ENCODE peak calls at places on chromosomes 5 and 9, in eight cellular contexts. S is colonic mucosa, Z is A549, K is GM23338, C is HepG2, I is IMR-90, U is fibroblast of lung, D is right atrium auricular region. Y is an unnamed sample. For H3K4me1, the result is how much of the 10 kb centered on the place peaks cover.

GRCh38 chr5:170632985-170633234 is 129.1 kb downstream of the KCNIP1 start:
- DNase-seq in Z (no peak), D (no peak), U (no peak), S (peak), K (peak), I (no peak), C (no peak), Y (no peak)

GRCh38 chr9:105912868-105913516 is 218.7 kb downstream of the TMEM38B start:
- DNase-seq in I (no peak), U (no peak), Z (peak), K (no peak), D (no peak), C (no peak), S (no peak), Y (no peak)

GRCh38 chr9:17322882-17323864 is 188.3 kb downstream of the CNTLN start:
- DNase-seq in C (no peak), Z (no peak), K (no peak), U (no peak), D (no peak), S (no peak), I (no peak), Y (no peak)

GRCh38 chr5:17401509-17402290 is 96.3 kb upstream of the TAF11L2 start:
- DNase-seq in D (no peak), S (no peak), C (no peak), I (no peak), K (peak), U (no peak), Z (peak), Y (no peak)

GRCh38 chr5:113053614-113054013 is 77.0 kb downstream of the DCP2 start:
- DNase-seq in Z (no peak), S (no peak), D (no peak), K (no peak), U (peak), I (peak), C (no peak), Y (no peak)

GRCh38 chr9:4837768-4838546 is 45.2 kb downstream of the RCL1 start:
- DNase-seq in C (peak), I (peak), Z (no peak), K (no peak), S (no peak), D (no peak), U (peak), Y (no peak)

GRCh38 chr5:181224390-181225234 is 1.5 kb downstream of the TRIM41 start:
- DNase-seq in I (no peak), K (no peak), C (no peak), D (no peak), U (no peak), S (no peak), Z (no peak), Y (no peak)

GRCh38 chr5:126675338-126675737 is 74.6 kb downstream of the PHAX start:
- DNase-seq in Z (no peak), I (no peak), S (no peak), C (no peak), U (no peak), K (no peak), D (no peak), Y (no peak)

GRCh38 chr9:86135374-86135773 is 36.0 kb upstream of the GOLM1 start:
- DNase-seq in S (no peak), I (no peak), D (no peak), K (no peak), Z (no peak), C (no peak), U (no peak), Y (no peak)

GRCh38 chr9:17082343-17082742 is 52.5 kb upstream of the CNTLN start:
- DNase-seq in S (no peak), U (peak), I (peak), Z (peak), D (no peak), C (no peak), K (peak), Y (no peak)

GRCh38 chr5:179895861-179896260 is 11.8 kb downstream of the TBC1D9B start:
- DNase-seq in Z (no peak), D (no peak), S (no peak), I (no peak), K (no peak), C (no peak), U (no peak), Y (no peak)

GRCh38 chr5:82259172-82259800 is 18.9 kb downstream of the RPS23 start:
- DNase-seq in K (peak), U (peak), I (peak), S (no peak), D (no peak), Z (peak), C (no peak), Y (no peak)

GRCh38 chr9:81719972-81720371 is 30.6 kb upstream of the TLE1 start:
- DNase-seq in C (peak), U (no peak), S (no peak), Z (no peak), I (no peak), D (no peak), K (no peak), Y (no peak)

GRCh38 chr9:14323083-14323968 is 9.4 kb upstream of the NFIB start:
- DNase-seq in I (no peak), S (no peak), Z (no peak), U (peak), D (no peak), K (no peak), C (no peak), Y (no peak)

GRCh38 chr5:158487156-158487555 is 612.6 kb downstream of the EBF1 start:
- DNase-seq in C (no peak), S (no peak), K (no peak), D (no peak), Z (no peak), I (no peak), U (no peak), Y (no peak)

GRCh38 chr9:5949103-5949699 is 58.5 kb downstream of the MLANA start:
- DNase-seq in K (no peak), I (peak), U (peak), Z (peak), D (no peak), C (no peak), S (no peak), Y (no peak)

GRCh38 chr5:93925321-93925720 is 183.9 kb upstream of the POU5F2 start:
- DNase-seq in S (no peak), Z (peak), D (no peak), C (no peak), U (no peak), K (no peak), I (no peak), Y (no peak)

GRCh38 chr5:53333160-53333559 is 147.3 kb upstream of the FST start:
- DNase-seq in D (no peak), Z (no peak), I (peak), S (no peak), C (no peak), U (peak), K (no peak), Y (no peak)

GRCh38 chr9:103904242-103904641 is 189.9 kb upstream of the SMC2 start:
- DNase-seq in I (no peak), K (no peak), S (no peak), C (no peak), Z (no peak), D (no peak), U (no peak), Y (no peak)

GRCh38 chr5:17282283-17283120 is 65.1 kb downstream of the BASP1 start:
- DNase-seq in D (no peak), S (no peak), U (no peak), C (no peak), I (no peak), Z (no peak), K (no peak), Y (no peak)

GRCh38 chr5:74017786-74018211 is 391.8 kb downstream of the ARHGEF28 start:
- DNase-seq in S (no peak), D (no peak), K (no peak), I (peak), C (no peak), U (peak), Z (peak), Y (peak)

GRCh38 chr9:86353591-86354047 is 591 bp downstream of the TUT7 start:
- DNase-seq in U (peak), C (peak), D (no peak), S (peak), K (peak), Z (no peak), I (no peak), Y (peak)

GRCh38 chr5:33238826-33239670 is 201.7 kb upstream of the TARS1 start:
- DNase-seq in C (no peak), S (no peak), D (no peak), I (no peak), K (no peak), Z (no peak), U (no peak), Y (no peak)

GRCh38 chr9:111095423-111095822 is 57.2 kb upstream of the LPAR1 start:
- DNase-seq in U (peak), K (peak), D (no peak), C (no peak), S (no peak), I (peak), Z (no peak), Y (no peak)

GRCh38 chr5:40904205-40904993 is 4.9 kb upstream of the C7 start:
- DNase-seq in U (peak), S (peak), K (peak), Z (peak), C (peak), D (peak), I (peak), Y (peak)

GRCh38 chr9:136053757-136054142 is 41.3 kb downstream of the NACC2 start:
- DNase-seq in Z (no peak), K (no peak), U (no peak), D (no peak), S (no peak), C (no peak), I (no peak), Y (no peak)

GRCh38 chr9:98983295-98984268 is 39.9 kb downstream of the COL15A1 start:
- DNase-seq in I (peak), S (no peak), C (no peak), D (no peak), Z (no peak), K (no peak), U (peak), Y (no peak)

GRCh38 chr9:93582550-93582949 is 6.2 kb downstream of the PHF2 start:
- DNase-seq in U (no peak), C (no peak), D (no peak), S (no peak), Z (no peak), K (no peak), I (no peak), Y (no peak)

GRCh38 chr9:72476617-72477375 is 44.6 kb upstream of the TMC1 start:
- DNase-seq in Z (peak), U (peak), K (peak), C (peak), I (peak), D (no peak), S (peak), Y (peak)

GRCh38 chr9:87711857-87712800 is 13.8 kb upstream of the CTSL start:
- DNase-seq in I (peak), C (peak), U (peak), K (peak), D (peak), Z (peak), S (no peak), Y (peak)

GRCh38 chr5:36238896-36239295 is 2.8 kb downstream of the NADK2 start:
- DNase-seq in I (no peak), K (no peak), U (no peak), D (no peak), S (no peak), C (no peak), Z (no peak), Y (no peak)
- H3K4me3 ChIP-seq in I (no peak), K (no peak), U (no peak), D (no peak), S (no peak), C (peak), Z (no peak), Y (no peak)

GRCh38 chr5:177370488-177371119 is 12.9 kb downstream of the RGS14 start:
- DNase-seq in S (peak), C (peak), Z (peak), U (peak), D (peak), K (peak), I (peak), Y (peak)

GRCh38 chr5:177371705-177372533 is 12.3 kb upstream of the SLC34A1 start:
- DNase-seq in D (no peak), S (no peak), C (no peak), K (no peak), I (no peak), U (no peak), Z (no peak), Y (no peak)

GRCh38 chr5:177372534-177372896 is 11.7 kb upstream of the SLC34A1 start:
- DNase-seq in I (no peak), C (no peak), Z (no peak), U (no peak), S (no peak), D (no peak), K (no peak), Y (no peak)

GRCh38 chr5:177369913-177370487 is 12.3 kb downstream of the RGS14 start:
- DNase-seq in I (no peak), K (no peak), D (no peak), S (no peak), C (no peak), U (no peak), Z (no peak), Y (no peak)

DNA sequence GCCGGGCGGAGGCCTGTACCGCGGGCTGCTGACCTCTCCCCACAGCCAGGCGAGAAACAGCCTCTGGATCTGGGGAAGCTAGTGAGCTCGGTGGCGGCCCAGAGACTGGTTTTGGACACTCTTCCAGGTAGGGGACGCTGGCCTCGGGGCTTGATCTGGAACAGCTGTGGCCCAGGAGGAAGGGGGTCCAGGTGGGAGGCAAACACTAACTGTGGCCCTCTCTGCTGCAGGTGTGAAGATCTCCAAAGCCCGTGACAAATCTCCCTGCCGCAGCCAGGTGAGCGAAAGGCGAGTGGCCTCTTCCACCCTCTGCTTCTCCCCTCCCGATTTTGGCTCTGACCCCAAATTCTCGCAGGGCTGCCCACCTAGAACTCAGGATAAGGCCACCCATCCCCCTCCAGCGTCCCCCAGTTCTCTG is 13.1 kb upstream of the SLC34A1 start:
- DNase-seq in S (no peak), C (no peak), Z (no peak), K (no peak), D (no peak), U (no peak), I (no peak), Y (no peak)
- H3K4me1 ChIP-seq in S (under half), C (half or more), Z (under half), K (under half), D (under half), U (under half), I (under half), Y (under half)

DNA sequence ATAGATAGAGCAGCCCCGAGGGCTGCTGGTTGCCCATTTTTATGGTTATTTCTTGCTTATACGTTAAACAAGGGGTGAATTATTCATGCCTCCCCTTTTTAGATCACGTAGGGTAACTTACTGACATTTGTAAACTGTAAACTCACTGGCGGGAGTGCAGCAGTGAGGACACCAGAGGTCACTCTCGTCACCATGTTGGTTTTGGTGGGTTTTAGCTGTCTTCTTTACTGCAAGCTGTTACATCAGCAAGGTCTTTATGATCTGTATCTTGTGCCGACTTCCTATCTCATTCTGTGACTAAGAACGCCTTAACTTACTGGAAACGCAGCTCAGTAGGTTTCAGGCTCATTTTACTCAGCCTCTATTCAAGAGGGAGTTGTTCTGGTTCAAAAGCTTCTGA is 155.0 kb upstream of the PRDM9 start:
- DNase-seq in K (peak), D (no peak), Z (peak), S (no peak), I (no peak), C (peak), U (peak), Y (no peak)
- TF ChIP-seq CTCF in K (peak), D (peak), Z (peak), S (no peak), I (no peak), C (no peak), U (no peak), Y (no peak)

GRCh38 chr9:131706608-131706970 is 33.3 kb downstream of the RAPGEF1 start:
- DNase-seq in U (no peak), D (no peak), C (peak), Z (no peak), K (no peak), S (peak), I (no peak), Y (no peak)
- H3K4me3 ChIP-seq in U (no peak), D (no peak), C (peak), Z (no peak), K (no peak), S (no peak), I (no peak), Y (no peak)

GRCh38 chr9:34123682-34124081 is 2.8 kb downstream of the DCAF12 start:
- DNase-seq in K (no peak), D (peak), U (no peak), I (no peak), Z (no peak), S (peak), C (no peak), Y (no peak)

GRCh38 chr9:34124923-34125322 is 1.6 kb downstream of the DCAF12 start:
- DNase-seq in I (no peak), S (peak), D (no peak), C (no peak), U (peak), K (peak), Z (no peak), Y (no peak)

GRCh38 chr9:34124103-34124502 is 2.4 kb downstream of the DCAF12 start:
- DNase-seq in K (no peak), C (no peak), D (no peak), I (no peak), S (no peak), Z (no peak), U (no peak), Y (no peak)

GRCh38 chr9:34121996-34122395 is 4.5 kb downstream of the DCAF12 start:
- DNase-seq in Z (no peak), C (no peak), I (no peak), S (no peak), K (no peak), U (peak), D (no peak), Y (no peak)

DNA sequence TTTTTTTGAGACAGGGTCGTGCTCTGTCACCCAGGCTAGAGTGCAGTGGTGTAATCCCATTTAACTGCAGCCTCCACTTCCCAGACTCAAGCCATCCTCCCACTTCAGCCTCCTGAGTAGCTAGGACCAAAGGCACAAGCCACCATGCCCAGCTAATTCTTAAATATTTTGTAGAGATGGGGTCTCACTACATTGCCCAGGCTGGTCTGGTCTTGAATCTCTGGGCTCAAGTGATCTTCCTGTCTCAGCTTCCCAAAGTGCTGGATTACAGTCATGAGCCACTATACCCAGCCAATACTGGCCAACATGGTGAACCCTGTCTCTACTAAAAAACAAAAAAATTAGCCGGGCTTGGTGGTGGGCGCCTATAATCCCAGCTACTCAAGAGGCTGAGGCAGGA is 6.8 kb downstream of the DCAF12 start:
- DNase-seq in I (no peak), K (no peak), C (no peak), U (no peak), D (no peak), S (no peak), Z (no peak), Y (no peak)
- H3K4me1 ChIP-seq in I (under half), K (under half), C (under half), U (under half), D (under half), S (under half), Z (under half), Y (under half)

DNA sequence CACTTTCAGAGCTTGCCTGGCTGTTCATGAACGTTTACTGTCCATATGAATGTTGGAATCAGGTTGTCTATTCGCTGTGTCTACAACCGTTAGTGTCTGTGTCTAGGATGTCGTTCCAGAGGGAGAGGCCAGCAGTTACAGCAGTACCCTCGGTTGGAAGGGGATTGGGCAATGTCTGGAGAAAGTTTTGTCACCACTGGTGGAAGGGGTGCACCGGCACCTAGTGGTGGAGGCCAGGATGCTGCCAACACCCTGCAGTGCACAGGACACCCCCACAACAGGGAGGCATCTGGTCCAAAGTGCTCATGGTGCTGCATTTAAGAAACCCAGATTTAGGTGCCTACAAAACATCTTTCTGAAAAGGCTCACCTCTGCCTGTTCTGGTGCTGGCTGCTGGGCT is 220.7 kb downstream of the FANCC start:
- DNase-seq in C (peak), K (no peak), D (no peak), U (no peak), Z (no peak), I (no peak), S (no peak), Y (no peak)
- TF ChIP-seq CTCF in C (peak), K (no peak), D (no peak), U (no peak), Z (no peak), I (peak), S (no peak), Y (no peak)

GRCh38 chr9:124345063-124345462 is 70.2 kb downstream of the PSMB7 start:
- DNase-seq in I (no peak), S (no peak), D (no peak), U (no peak), K (no peak), C (no peak), Z (no peak), Y (no peak)

GRCh38 chr9:124342946-124343485 is 72.2 kb downstream of the PSMB7 start:
- DNase-seq in U (peak), K (peak), D (peak), Z (peak), I (peak), C (no peak), S (peak), Y (peak)

GRCh38 chr9:124342402-124342945 is 72.8 kb downstream of the PSMB7 start:
- DNase-seq in C (no peak), D (no peak), K (no peak), Z (no peak), S (no peak), I (peak), U (peak), Y (no peak)

GRCh38 chr9:124344291-124345050 is 70.8 kb downstream of the PSMB7 start:
- DNase-seq in Z (no peak), D (no peak), K (no peak), U (no peak), C (no peak), S (no peak), I (no peak), Y (no peak)

DNA sequence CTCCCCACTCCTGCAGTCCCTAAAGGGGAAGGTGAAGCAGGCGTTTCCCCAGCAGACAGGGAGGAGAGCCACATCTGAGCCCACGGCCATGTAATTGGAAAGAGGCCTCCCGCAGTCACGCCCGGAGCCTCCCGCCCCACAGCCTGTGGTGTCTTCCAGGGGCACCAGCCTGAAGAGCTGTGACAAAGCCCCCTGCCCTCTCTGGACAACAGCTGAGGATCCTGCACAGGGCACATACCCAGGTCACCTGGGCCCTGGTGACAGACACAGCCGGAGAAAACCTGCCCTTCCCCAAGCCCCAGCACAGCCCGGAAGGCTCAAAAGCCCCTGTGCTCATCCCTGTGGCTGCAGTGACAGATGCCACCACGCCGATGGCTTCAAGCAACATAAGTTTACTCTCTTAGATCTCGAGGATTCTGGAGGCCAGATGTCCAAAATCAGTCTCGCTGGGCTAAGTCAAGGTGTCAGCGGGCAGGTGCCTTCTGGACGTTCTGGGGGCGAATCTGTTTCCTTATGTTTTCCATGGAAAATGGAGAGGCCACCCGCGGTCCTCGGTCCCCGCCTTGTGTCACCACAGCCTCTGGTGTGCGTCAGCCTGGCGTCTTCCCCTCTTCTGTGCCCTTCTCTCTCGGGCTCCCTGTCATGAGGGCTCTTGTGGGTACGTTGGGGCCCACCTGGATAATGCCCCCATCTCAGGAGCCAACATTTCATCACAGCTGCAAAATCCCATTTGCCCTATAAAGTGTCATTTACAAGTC is 71.5 kb downstream of the PSMB7 start:
- DNase-seq in Z (no peak), D (no peak), K (no peak), I (no peak), U (no peak), S (no peak), C (no peak), Y (no peak)
- H3K4me3 ChIP-seq in Z (no peak), D (no peak), K (no peak), I (no peak), U (no peak), S (no peak), C (no peak), Y (no peak)